ENCODE peak calls at places on chromosomes 6 and 20, in five cellular contexts. One of them, this sample, is unnamed.
A peak's percentile ranks its signal among the peaks of the same experiment; 100 is the strongest.

GRCh38 chr20:50921055-50921454 is 10.2 kb downstream of the ADNP start:
- DNase-seq in keratinocyte: no peak
- DNase-seq in SW 1271: no peak
- DNase-seq in mucosa of gallbladder: no peak
- DNase-seq in SK-MEL-5: no peak
- DNase-seq in this sample: no peak

GRCh38 chr20:53809728-53810365 is 216.2 kb upstream of the ZNF217 start:
- DNase-seq in keratinocyte: no peak
- DNase-seq in SW 1271: no peak
- DNase-seq in mucosa of gallbladder: no peak
- DNase-seq in SK-MEL-5: no peak
- DNase-seq in this sample: no peak

GRCh38 chr6:32126880-32127279 is 1.2 kb downstream of the ATF6B start:
- DNase-seq in keratinocyte: no peak
- DNase-seq in SW 1271: no peak
- DNase-seq in mucosa of gallbladder: no peak
- DNase-seq in SK-MEL-5: no peak
- DNase-seq in this sample: no peak

GRCh38 chr20:60262967-60263603 is 304.9 kb downstream of the CDH26 start:
- DNase-seq in keratinocyte: no peak
- DNase-seq in SW 1271: peak; percentile 20
- DNase-seq in mucosa of gallbladder: no peak
- DNase-seq in SK-MEL-5: peak; percentile 62
- DNase-seq in this sample: no peak

GRCh38 chr20:58239216-58239615 is 10.8 kb upstream of the ANKRD60 start:
- DNase-seq in keratinocyte: no peak
- DNase-seq in SW 1271: no peak
- DNase-seq in mucosa of gallbladder: no peak
- DNase-seq in SK-MEL-5: no peak
- DNase-seq in this sample: no peak

GRCh38 chr6:134719850-134720249 is 230.1 kb downstream of the ALDH8A1 start:
- DNase-seq in keratinocyte: no peak
- DNase-seq in SW 1271: no peak
- DNase-seq in mucosa of gallbladder: no peak
- DNase-seq in SK-MEL-5: no peak
- DNase-seq in this sample: no peak

GRCh38 chr6:17877196-17877889 is 110.1 kb downstream of the KIF13A start:
- DNase-seq in keratinocyte: no peak
- DNase-seq in SW 1271: no peak
- DNase-seq in mucosa of gallbladder: no peak
- DNase-seq in SK-MEL-5: no peak
- DNase-seq in this sample: no peak

GRCh38 chr6:18277181-18278006 is 13.1 kb upstream of the DEK start:
- DNase-seq in keratinocyte: no peak
- DNase-seq in SW 1271: no peak
- DNase-seq in mucosa of gallbladder: no peak
- DNase-seq in SK-MEL-5: no peak
- DNase-seq in this sample: no peak

GRCh38 chr6:104575536-104575935 is 284.2 kb downstream of the HACE1 start:
- DNase-seq in keratinocyte: no peak
- DNase-seq in SW 1271: no peak
- DNase-seq in mucosa of gallbladder: no peak
- DNase-seq in SK-MEL-5: no peak
- DNase-seq in this sample: no peak

GRCh38 chr6:56230976-56231566 is 16.3 kb downstream of the COL21A1 start:
- DNase-seq in keratinocyte: no peak
- DNase-seq in SW 1271: no peak
- DNase-seq in mucosa of gallbladder: no peak
- DNase-seq in SK-MEL-5: no peak
- DNase-seq in this sample: no peak

GRCh38 chr6:3389390-3390167 is 67.3 kb downstream of the SLC22A23 start:
- DNase-seq in keratinocyte: no peak
- DNase-seq in SW 1271: no peak
- DNase-seq in mucosa of gallbladder: no peak
- DNase-seq in SK-MEL-5: no peak
- DNase-seq in this sample: no peak

GRCh38 chr6:139591075-139591474 is 216.6 kb upstream of the CITED2 start:
- DNase-seq in keratinocyte: no peak
- DNase-seq in SW 1271: no peak
- DNase-seq in mucosa of gallbladder: no peak
- DNase-seq in SK-MEL-5: no peak
- DNase-seq in this sample: no peak

GRCh38 chr6:154370545-154370944 is 13.9 kb upstream of the IPCEF1 start:
- DNase-seq in keratinocyte: no peak
- DNase-seq in SW 1271: no peak
- DNase-seq in mucosa of gallbladder: peak; percentile 12
- DNase-seq in SK-MEL-5: peak; percentile 59
- DNase-seq in this sample: no peak

GRCh38 chr20:49325981-49326380 is 48.1 kb upstream of the ZNFX1 start:
- DNase-seq in keratinocyte: no peak
- DNase-seq in SW 1271: no peak
- DNase-seq in mucosa of gallbladder: no peak
- DNase-seq in SK-MEL-5: no peak
- DNase-seq in this sample: no peak

GRCh38 chr6:53179961-53180651 is 31.5 kb upstream of the GCM1 start:
- DNase-seq in keratinocyte: no peak
- DNase-seq in SW 1271: no peak
- DNase-seq in mucosa of gallbladder: peak; percentile 52
- DNase-seq in SK-MEL-5: no peak
- DNase-seq in this sample: peak; percentile 55

GRCh38 chr6:81864124-81864523 is 111.6 kb upstream of the TENT5A start:
- DNase-seq in keratinocyte: no peak
- DNase-seq in SW 1271: no peak
- DNase-seq in mucosa of gallbladder: no peak
- DNase-seq in SK-MEL-5: no peak
- DNase-seq in this sample: no peak

GRCh38 chr6:17280552-17281090 is 540 bp upstream of the RBM24 start:
- DNase-seq in keratinocyte: no peak
- DNase-seq in SW 1271: no peak
- DNase-seq in mucosa of gallbladder: peak; percentile 12
- DNase-seq in SK-MEL-5: no peak
- DNase-seq in this sample: no peak

GRCh38 chr6:42175860-42176259 is 2.7 kb downstream of the GUCA1A start:
- DNase-seq in keratinocyte: no peak
- DNase-seq in SW 1271: no peak
- DNase-seq in mucosa of gallbladder: no peak
- DNase-seq in SK-MEL-5: no peak
- DNase-seq in this sample: no peak

GRCh38 chr20:58432190-58432954 is 43.3 kb downstream of the VAPB start:
- DNase-seq in keratinocyte: no peak
- DNase-seq in SW 1271: no peak
- DNase-seq in mucosa of gallbladder: no peak
- DNase-seq in SK-MEL-5: no peak
- DNase-seq in this sample: no peak

GRCh38 chr20:63850689-63851547 is 10.4 kb upstream of the ABHD16B start:
- DNase-seq in keratinocyte: no peak
- DNase-seq in SW 1271: no peak
- DNase-seq in mucosa of gallbladder: no peak
- DNase-seq in SK-MEL-5: no peak
- DNase-seq in this sample: no peak

GRCh38 chr6:157157228-157157627 is 166.1 kb downstream of the TMEM242 start:
- DNase-seq in keratinocyte: no peak
- DNase-seq in SW 1271: no peak
- DNase-seq in mucosa of gallbladder: no peak
- DNase-seq in SK-MEL-5: no peak
- DNase-seq in this sample: no peak

GRCh38 chr6:138115191-138115590 is 8.0 kb upstream of the PERP start:
- DNase-seq in keratinocyte: no peak
- DNase-seq in SW 1271: no peak
- DNase-seq in mucosa of gallbladder: no peak
- DNase-seq in SK-MEL-5: no peak
- DNase-seq in this sample: no peak

GRCh38 chr6:166097914-166098522 is 69.6 kb downstream of the TBXT start:
- DNase-seq in keratinocyte: no peak
- DNase-seq in SW 1271: no peak
- DNase-seq in mucosa of gallbladder: peak; percentile 78
- DNase-seq in SK-MEL-5: peak; percentile 82
- DNase-seq in this sample: no peak

GRCh38 chr6:28446818-28447511 is 3.7 kb upstream of the ZSCAN23 start:
- DNase-seq in keratinocyte: no peak
- DNase-seq in SW 1271: no peak
- DNase-seq in mucosa of gallbladder: no peak
- DNase-seq in SK-MEL-5: peak; percentile 11
- DNase-seq in this sample: no peak